ENCODE peak calls at places on chromosomes 11 and 22, in six cellular contexts. Z, L, T, N, U and V are unnamed samples.

GRCh38 chr11:8959546-8960166 is 4.6 kb downstream of the TMEM9B start:
- DNase-seq in Z (no peak), L (peak; percentile 46), T (peak; percentile 68), N (no peak), U (peak; percentile 40), V (peak; percentile 61)

GRCh38 chr22:40542821-40543540 is 93.5 kb downstream of the MRTFA start:
- DNase-seq in Z (no peak), L (no peak), T (no peak), N (no peak), U (no peak), V (no peak)

GRCh38 chr11:121063728-121064127 is 37.3 kb upstream of the TECTA start:
- DNase-seq in Z (no peak), L (no peak), T (peak; percentile 42), N (no peak), U (no peak), V (no peak)

GRCh38 chr11:9089061-9089460 is 2.3 kb downstream of the SCUBE2 start:
- DNase-seq in Z (no peak), L (no peak), T (no peak), N (no peak), U (peak; percentile 86), V (no peak)

GRCh38 chr22:18031670-18032454 is 7.5 kb upstream of the MICAL3 start:
- DNase-seq in Z (no peak), L (no peak), T (no peak), N (peak; percentile 69), U (no peak), V (peak; percentile 94)

GRCh38 chr11:95256204-95256819 is 25.3 kb upstream of the SESN3 start:
- DNase-seq in Z (no peak), L (peak; percentile 41), T (no peak), N (no peak), U (no peak), V (peak; percentile 29)

GRCh38 chr11:134433251-134433650 is 21.2 kb upstream of the B3GAT1 start:
- DNase-seq in Z (no peak), L (no peak), T (no peak), N (no peak), U (no peak), V (no peak)

GRCh38 chr22:18057568-18058209 is 20.1 kb upstream of the PEX26 start:
- DNase-seq in Z (peak; percentile 56), L (peak; percentile 55), T (no peak), N (peak; percentile 86), U (peak; percentile 87), V (peak; percentile 96)

GRCh38 chr11:8811571-8811970 is 99.4 kb upstream of the AKIP1 start:
- DNase-seq in Z (no peak), L (no peak), T (no peak), N (no peak), U (no peak), V (no peak)

GRCh38 chr11:129611661-129612566 is 203.7 kb upstream of the TMEM45B start:
- DNase-seq in Z (no peak), L (no peak), T (no peak), N (no peak), U (peak; percentile 33), V (peak; percentile 17)

GRCh38 chr22:24410110-24410856 is 17.1 kb upstream of the ADORA2A start:
- DNase-seq in Z (no peak), L (no peak), T (no peak), N (no peak), U (no peak), V (no peak)

GRCh38 chr22:44566911-44567310 is 68.9 kb upstream of the RTL6 start:
- DNase-seq in Z (no peak), L (no peak), T (no peak), N (no peak), U (no peak), V (no peak)

GRCh38 chr11:64660205-64660604 is 62.8 kb downstream of the NRXN2 start:
- DNase-seq in Z (no peak), L (no peak), T (no peak), N (no peak), U (no peak), V (no peak)

GRCh38 chr11:35688023-35688422 is 25.4 kb downstream of the TRIM44 start:
- DNase-seq in Z (no peak), L (no peak), T (no peak), N (no peak), U (no peak), V (peak; percentile 34)

GRCh38 chr11:35082322-35083180 is 56.4 kb upstream of the CD44 start:
- DNase-seq in Z (peak; percentile 59), L (peak; percentile 71), T (peak; percentile 90), N (peak; percentile 45), U (no peak), V (peak; percentile 92)

GRCh38 chr22:41902932-41903421 is 11.9 kb downstream of the SHISA8 start:
- DNase-seq in Z (peak; percentile 97), L (no peak), T (peak; percentile 41), N (peak; percentile 83), U (peak; percentile 34), V (no peak)

GRCh38 chr22:30809086-30809485 is 114.4 kb downstream of the OSBP2 start:
- DNase-seq in Z (no peak), L (no peak), T (no peak), N (no peak), U (no peak), V (peak; percentile 73)

GRCh38 chr11:1772270-1773130 is 8.8 kb upstream of the CTSD start:
- DNase-seq in Z (peak; percentile 73), L (peak; percentile 82), T (peak; percentile 88), N (peak; percentile 56), U (no peak), V (peak; percentile 75)

GRCh38 chr22:49961601-49962011 is 1.0 kb downstream of the PIM3 start:
- DNase-seq in Z (peak; percentile 68), L (peak; percentile 31), T (no peak), N (no peak), U (no peak), V (no peak)

GRCh38 chr11:33959855-33960400 is 68.1 kb upstream of the LMO2 start:
- DNase-seq in Z (no peak), L (no peak), T (no peak), N (no peak), U (no peak), V (no peak)

GRCh38 chr11:74084796-74085541 is 76.1 kb upstream of the UCP3 start:
- DNase-seq in Z (no peak), L (no peak), T (no peak), N (no peak), U (no peak), V (no peak)

GRCh38 chr11:116312560-116313340 is 460.0 kb downstream of the BUD13 start:
- DNase-seq in Z (peak; percentile 91), L (peak; percentile 84), T (no peak), N (peak; percentile 43), U (peak; percentile 41), V (peak; percentile 3)

GRCh38 chr11:22065472-22065871 is 127.4 kb upstream of the ANO5 start:
- DNase-seq in Z (no peak), L (no peak), T (no peak), N (no peak), U (no peak), V (no peak)

GRCh38 chr22:37647317-37647716 is 7.8 kb downstream of the SH3BP1 start:
- DNase-seq in Z (no peak), L (no peak), T (no peak), N (no peak), U (no peak), V (no peak)

GRCh38 chr22:37640591-37641250 is 1.3 kb downstream of the SH3BP1 start:
- DNase-seq in Z (no peak), L (no peak), T (no peak), N (no peak), U (peak; percentile 42), V (peak; percentile 56)

GRCh38 chr22:37641251-37641949 is 1.9 kb downstream of the SH3BP1 start:
- DNase-seq in Z (no peak), L (no peak), T (no peak), N (no peak), U (no peak), V (no peak)

GRCh38 chr22:37639771-37640590 is 512 bp downstream of the SH3BP1 start:
- DNase-seq in Z (no peak), L (no peak), T (peak; percentile 77), N (no peak), U (no peak), V (no peak)

DNA sequence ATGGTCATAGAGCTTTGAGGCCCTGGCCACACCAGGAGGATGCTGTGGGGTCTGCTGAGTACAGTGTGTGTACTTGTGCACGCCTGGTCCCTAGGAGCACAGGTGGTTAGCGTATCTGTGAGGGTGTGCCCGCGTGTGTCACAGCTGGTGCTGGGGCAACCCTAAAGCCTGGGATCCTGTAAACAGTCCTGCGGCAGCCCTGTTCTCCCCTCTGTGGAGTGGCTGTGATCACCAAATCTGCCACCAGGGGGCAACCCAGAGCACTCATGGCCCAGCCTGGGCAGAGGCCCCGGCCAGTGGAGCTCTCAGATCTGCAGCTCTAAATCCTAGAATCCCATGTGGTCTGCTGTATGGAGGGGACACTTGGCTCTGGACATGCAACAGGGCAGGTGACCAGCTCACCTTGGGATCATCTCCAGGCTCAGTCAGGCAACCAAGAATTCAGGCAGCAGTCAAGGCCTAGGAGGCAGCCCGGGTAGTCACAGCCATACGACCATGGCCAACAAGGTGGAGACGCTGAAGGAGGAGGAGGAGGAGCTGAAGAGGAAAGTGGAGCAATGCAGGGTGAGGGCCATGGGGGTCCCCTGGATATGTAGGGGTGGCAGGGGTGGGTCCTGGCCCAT is 3.9 kb downstream of the SH3BP1 start:
- DNase-seq in Z (peak; percentile 82), L (peak; percentile 86), T (peak; percentile 97), N (peak; percentile 77), U (peak; percentile 74), V (no peak)
- H3K27ac ChIP-seq in Z (no peak overlapping the region), L (no peak overlapping the region), T (no peak overlapping the region), N (no peak overlapping the region), U (no peak overlapping the region), V (no peak overlapping the region)

GRCh38 chr11:104163100-104164027 is 583 bp downstream of the PDGFD start:
- DNase-seq in Z (no peak), L (no peak), T (peak; percentile 82), N (no peak), U (no peak), V (no peak)
- TF ChIP-seq CTCF in Z (no peak), L (no peak), T (peak; percentile 24), N (no peak), U (no peak), V (no peak)

DNA sequence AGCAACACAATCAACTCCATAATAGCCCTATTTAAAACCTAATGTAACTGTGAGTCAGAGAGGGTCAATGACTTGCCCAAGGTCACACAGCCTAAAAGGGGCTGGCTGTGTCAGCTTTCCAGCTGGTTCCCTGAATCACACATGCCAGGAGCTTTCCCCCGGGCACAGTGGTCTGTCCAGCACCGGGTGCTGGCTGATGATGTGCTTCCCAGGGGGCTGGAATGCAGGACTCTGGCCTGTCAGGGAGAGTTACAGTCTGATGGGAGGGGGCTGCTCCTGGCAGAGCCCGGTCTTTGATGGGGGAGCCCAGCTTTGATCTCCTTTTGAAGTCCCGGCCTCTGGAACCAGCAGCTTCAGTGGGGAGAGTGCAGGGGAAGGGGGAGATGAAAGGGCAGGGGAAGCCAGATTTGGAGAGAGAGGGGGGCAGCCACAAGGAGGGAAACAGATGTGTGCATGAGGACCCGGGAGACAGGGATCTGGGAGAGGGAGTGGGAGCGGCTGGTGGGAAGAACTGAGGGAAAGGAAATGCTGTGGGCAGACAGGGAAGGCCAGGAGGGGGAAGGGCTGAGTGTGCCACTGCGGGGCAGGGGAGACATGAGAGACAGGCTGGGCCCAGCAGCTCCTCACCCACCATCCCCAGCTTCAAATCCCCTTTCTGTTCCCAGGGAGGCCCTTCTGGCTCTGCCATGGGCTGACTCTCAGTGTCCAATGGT is 102.6 kb downstream of the NECTIN1 start:
- DNase-seq in Z (no peak), L (no peak), T (no peak), N (no peak), U (no peak), V (no peak)
- H3K4me1 ChIP-seq in Z (no peaks in the 10 kb centered on the region), L (peaks cover 3% of the 10 kb centered on the region), T (peaks cover 12% of the 10 kb centered on the region), N (peaks cover 6% of the 10 kb centered on the region), U (no peaks in the 10 kb centered on the region), V (no peaks in the 10 kb centered on the region)

GRCh38 chr11:98732947-98733346 is 287.8 kb upstream of the CNTN5 start:
- DNase-seq in Z (no peak), L (no peak), T (no peak), N (no peak), U (no peak), V (peak; percentile 56)
- H3K27ac ChIP-seq in Z (no peak overlapping the region), L (no peak overlapping the region), T (no peak overlapping the region), N (no peak overlapping the region), U (no peak overlapping the region), V (no peak overlapping the region)